ENCODE peak calls at places on chromosome 2, in seven cellular contexts. V, Z, X, U, A, P and M are unnamed samples.

GRCh38 chr2:80256396-80257167 is 48.0 kb downstream of the LRRTM1 start:
- DNase-seq in V (no peak), Z (no peak), X (no peak), U (no peak), A (no peak), P (peak), M (peak)

GRCh38 chr2:239749272-239749873 is 275.8 kb downstream of the NDUFA10 start:
- DNase-seq in V (no peak), Z (no peak), X (no peak), U (peak), A (no peak), P (no peak), M (no peak)

GRCh38 chr2:238255146-238255545 is 15.3 kb upstream of the HES6 start:
- DNase-seq in V (no peak), Z (no peak), X (no peak), U (no peak), A (no peak), P (no peak), M (no peak)

GRCh38 chr2:169796441-169796840 is 2.2 kb upstream of the SSB start:
- DNase-seq in V (no peak), Z (no peak), X (no peak), U (no peak), A (no peak), P (no peak), M (peak)

GRCh38 chr2:230942371-230942770 is 17.3 kb upstream of the GPR55 start:
- DNase-seq in V (no peak), Z (no peak), X (no peak), U (no peak), A (no peak), P (no peak), M (no peak)

GRCh38 chr2:150626934-150627336 is 139.5 kb upstream of the RND3 start:
- DNase-seq in V (no peak), Z (no peak), X (no peak), U (no peak), A (no peak), P (no peak), M (peak)

GRCh38 chr2:72975017-72975416 is 57.7 kb downstream of the EMX1 start:
- DNase-seq in V (no peak), Z (no peak), X (no peak), U (no peak), A (no peak), P (no peak), M (no peak)

GRCh38 chr2:873651-874580 is 76.7 kb upstream of the SNTG2 start:
- DNase-seq in V (no peak), Z (no peak), X (no peak), U (no peak), A (no peak), P (peak), M (no peak)

GRCh38 chr2:201273330-201273983 is 13.1 kb downstream of the CASP8 start:
- DNase-seq in V (no peak), Z (no peak), X (no peak), U (no peak), A (no peak), P (no peak), M (no peak)